ENCODE peak calls at places on chromosomes 6 and 20, in four cellular contexts. E is left colon, S is LHCN-M2, F is Caco-2. D is an unnamed sample.

GRCh38 chr6:153129873-153130514 is 1.1 kb downstream of the RGS17 start:
- DNase-seq in E (no peak), S (peak; percentile 25), F (peak; percentile 2), D (no peak)

GRCh38 chr20:19945732-19946670 is 71.2 kb upstream of the NAA20 start:
- DNase-seq in E (peak; percentile 54), S (no peak), F (no peak), D (peak; percentile 59)

GRCh38 chr20:23686046-23686750 is 2.6 kb downstream of the CST4 start:
- DNase-seq in E (no peak), S (no peak), F (no peak), D (no peak)

GRCh38 chr6:24540197-24540596 is 45.4 kb downstream of the ALDH5A1 start:
- DNase-seq in E (no peak), S (no peak), F (no peak), D (no peak)

GRCh38 chr20:62114894-62115293 is 7.4 kb upstream of the LSM14B start:
- DNase-seq in E (no peak), S (no peak), F (no peak), D (no peak)

GRCh38 chr20:40966103-40966502 is 62.5 kb upstream of the TOP1 start:
- DNase-seq in E (no peak), S (no peak), F (peak; percentile 53), D (peak; percentile 31)

GRCh38 chr6:37926661-37927060 is 107.1 kb downstream of the ZFAND3 start:
- DNase-seq in E (no peak), S (no peak), F (no peak), D (no peak)

GRCh38 chr20:44714701-44715494 is at the start of gene CCN5:
- DNase-seq in E (peak; percentile 94), S (peak; percentile 77), F (no peak), D (peak; percentile 67)

GRCh38 chr20:14142171-14142570 is 146.9 kb downstream of the MACROD2 start:
- DNase-seq in E (peak; percentile 16), S (peak; percentile 54), F (peak; percentile 87), D (peak; percentile 77)

GRCh38 chr6:5582758-5583157 is 321.4 kb downstream of the FARS2 start:
- DNase-seq in E (no peak), S (peak; percentile 12), F (no peak), D (no peak)

GRCh38 chr6:14499804-14500203 is 382.2 kb downstream of the CD83 start:
- DNase-seq in E (no peak), S (peak; percentile 89), F (peak; percentile 58), D (no peak)

GRCh38 chr6:161162722-161163121 is 111.1 kb downstream of the AGPAT4 start:
- DNase-seq in E (no peak), S (no peak), F (no peak), D (no peak)

GRCh38 chr20:58639182-58640146 is 11.6 kb upstream of the STX16 start:
- DNase-seq in E (no peak), S (no peak), F (no peak), D (no peak)

GRCh38 chr6:79604583-79605037 is 26.5 kb upstream of the SH3BGRL2 start:
- DNase-seq in E (no peak), S (peak; percentile 61), F (peak; percentile 82), D (peak; percentile 34)

GRCh38 chr6:156827382-156827781 is 50.2 kb downstream of the ARID1B start:
- DNase-seq in E (no peak), S (no peak), F (no peak), D (no peak)

GRCh38 chr6:161922631-161923119 is 648.8 kb upstream of the AGPAT4 start:
- DNase-seq in E (peak; percentile 71), S (peak; percentile 57), F (peak; percentile 54), D (peak; percentile 51)

GRCh38 chr20:34516874-34517542 is 786 bp downstream of the DYNLRB1 start:
- DNase-seq in E (peak; percentile 53), S (no peak), F (peak; percentile 58), D (no peak)